ENCODE peak calls at places on chromosomes 6 and 20, in six cellular contexts. Q is Right ventricle myocardium superior; L is HFF-Myc; O is activated CD4-positive, alpha-beta T cell treated with anti-CD3 and anti-CD28 coated beads, Interleukin-2, amount 50 U/mL, for 1 hour; F is lower lobe of right lung; C is NCI-H1417. M is an unnamed sample.

GRCh38 chr6:13710552-13711383 is 867 bp downstream of the RANBP9 start:
- DNase-seq in L (no peak), O (peak), F (peak), Q (peak), C (peak), M (peak)

GRCh38 chr6:100432136-100432535 is 32.6 kb downstream of the SIM1 start:
- DNase-seq in Q (no peak), C (no peak), F (no peak), O (no peak), L (no peak), M (no peak)

GRCh38 chr20:19074828-19075516 is 137.5 kb upstream of the SLC24A3 start:
- DNase-seq in C (no peak), F (peak), Q (no peak), L (no peak), O (peak), M (peak)

GRCh38 chr6:3410385-3411360 is 46.2 kb downstream of the SLC22A23 start:
- DNase-seq in Q (peak), O (peak), L (peak), C (peak), F (no peak), M (no peak)

GRCh38 chr6:145071836-145072235 is 663.5 kb downstream of the EPM2A start:
- DNase-seq in F (no peak), O (no peak), C (no peak), Q (no peak), L (no peak), M (no peak)

GRCh38 chr6:164827537-164827936 is 481.9 kb downstream of the C6orf118 start:
- DNase-seq in O (no peak), C (no peak), Q (no peak), F (no peak), L (no peak), M (no peak)

GRCh38 chr6:24906314-24906713 is 29.4 kb downstream of the RIPOR2 start:
- DNase-seq in C (no peak), F (no peak), Q (no peak), L (no peak), O (no peak), M (no peak)

GRCh38 chr6:144220031-144220790 is 64.9 kb upstream of the UTRN start:
- DNase-seq in L (no peak), F (no peak), O (no peak), Q (no peak), C (no peak), M (no peak)

GRCh38 chr20:57037689-57038088 is 228.8 kb downstream of the BMP7 start:
- DNase-seq in F (no peak), L (no peak), C (no peak), Q (no peak), O (no peak), M (no peak)

GRCh38 chr6:151566557-151566956 is 72.7 kb downstream of the CCDC170 start:
- DNase-seq in C (no peak), L (no peak), F (no peak), O (no peak), Q (no peak), M (no peak)

GRCh38 chr6:17493286-17493685 is 99.9 kb downstream of the CAP2 start:
- DNase-seq in C (no peak), Q (no peak), O (no peak), L (no peak), F (no peak), M (no peak)

GRCh38 chr6:47573109-47573508 is 95.5 kb downstream of the CD2AP start:
- DNase-seq in F (no peak), L (no peak), O (no peak), Q (no peak), C (no peak), M (no peak)

GRCh38 chr20:18666803-18667460 is 79.1 kb downstream of the DTD1 start:
- DNase-seq in O (no peak), Q (no peak), L (no peak), C (peak), F (no peak), M (no peak)

GRCh38 chr6:7108964-7109836 is 1.4 kb downstream of the RREB1 start:
- DNase-seq in Q (peak), F (peak), L (peak), C (no peak), O (peak), M (peak)

GRCh38 chr6:133809406-133809805 is 79.5 kb upstream of the TCF21 start:
- DNase-seq in O (no peak), F (no peak), C (no peak), Q (no peak), L (no peak), M (no peak)

GRCh38 chr6:139926711-139927110 is 552.3 kb upstream of the CITED2 start:
- DNase-seq in O (no peak), C (no peak), F (no peak), L (no peak), Q (no peak), M (no peak)

M was measured in left ventricle myocardium inferior.